ENCODE peak calls at places on chromosome 13, in ten cellular contexts. C is brain microvascular endothelial cell, D is ovary, M is bronchial epithelial cell, O is transverse colon, H is adrenal gland, P is A549, U is colonic mucosa, T is HFFc6, Q is HCT116. Z is an unnamed sample.

GRCh38 chr13:48615017-48615416 is 38.7 kb upstream of the CYSLTR2 start:
- DNase-seq in Q (no peak), U (no peak), H (no peak), C (no peak), T (no peak), M (no peak), P (no peak), O (no peak), D (no peak), Z (no peak)

GRCh38 chr13:34249546-34249945 is 431.6 kb downstream of the RFC3 start:
- DNase-seq in O (no peak), T (no peak), M (no peak), D (no peak), P (no peak), Q (no peak), C (no peak), U (no peak), H (no peak), Z (no peak)

GRCh38 chr13:112859817-112860190 is 109.2 kb upstream of the MCF2L start:
- DNase-seq in O (no peak), Q (no peak), T (no peak), P (no peak), C (peak), D (no peak), M (peak), U (no peak), H (peak), Z (peak)

GRCh38 chr13:93709511-93710244 is 483.1 kb downstream of the GPC6 start:
- DNase-seq in P (no peak), H (no peak), Q (no peak), D (no peak), C (no peak), T (no peak), M (no peak), U (no peak), O (no peak), Z (no peak)

GRCh38 chr13:27423333-27423732 is 1.1 kb upstream of the GTF3A start:
- DNase-seq in O (no peak), P (no peak), T (no peak), H (no peak), Q (no peak), U (no peak), D (no peak), C (no peak), M (no peak), Z (no peak)

GRCh38 chr13:19818223-19818842 is 35.6 kb upstream of the PSPC1 start:
- DNase-seq in U (peak), D (peak), H (peak), T (no peak), Q (peak), P (peak), M (peak), C (peak), O (peak), Z (no peak)

GRCh38 chr13:33480561-33480960 is 195.0 kb upstream of the STARD13 start:
- DNase-seq in Q (no peak), T (peak), D (no peak), H (no peak), M (no peak), C (no peak), O (no peak), P (no peak), U (no peak), Z (no peak)

GRCh38 chr13:25153736-25154135 is 18.4 kb downstream of the AMER2 start:
- DNase-seq in H (no peak), U (no peak), D (no peak), Q (no peak), O (no peak), C (no peak), M (no peak), P (no peak), T (no peak), Z (no peak)

GRCh38 chr13:59533561-59534337 is 630.0 kb downstream of the DIAPH3 start:
- DNase-seq in T (peak), C (peak), H (no peak), U (no peak), M (peak), P (peak), Q (no peak), D (no peak), O (no peak), Z (no peak)

GRCh38 chr13:39037880-39038568 is at the start of the genes NHLRC3 and PROSER1:
- DNase-seq in P (peak), U (peak), O (peak), C (peak), Q (peak), H (peak), T (peak), D (peak), M (peak), Z (peak)
- TF ChIP-seq CTCF in P (no peak), U (no peak), O (peak), C (no peak), Q (no peak), H (peak), T (peak), D (peak), M (no peak), Z (no peak)

DNA sequence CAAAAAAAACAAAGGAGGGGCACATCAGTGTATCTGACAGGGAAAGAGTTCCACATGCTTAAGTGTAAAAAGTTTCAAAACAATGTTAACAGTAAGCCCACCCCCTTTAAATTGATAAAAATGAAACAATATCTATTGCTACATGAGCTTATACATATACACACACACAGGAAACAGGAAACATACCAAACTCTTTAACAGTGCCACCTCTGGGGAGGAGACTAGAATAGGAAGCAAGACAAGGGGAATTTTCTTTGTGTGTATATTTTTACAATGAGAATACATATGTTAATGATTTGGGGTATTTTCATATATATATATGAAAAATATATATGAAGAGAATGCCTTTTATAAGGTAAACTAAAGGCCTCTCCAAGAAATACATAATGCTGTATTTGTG is 44.7 kb downstream of the TPT1 start:
- DNase-seq in P (no peak), D (no peak), U (no peak), O (no peak), H (no peak), T (no peak), M (no peak), Q (no peak), C (no peak), Z (no peak)
- TF ChIP-seq CTCF in P (no peak), D (no peak), U (no peak), O (no peak), H (no peak), T (no peak), M (no peak), Q (no peak), C (no peak), Z (no peak)

DNA sequence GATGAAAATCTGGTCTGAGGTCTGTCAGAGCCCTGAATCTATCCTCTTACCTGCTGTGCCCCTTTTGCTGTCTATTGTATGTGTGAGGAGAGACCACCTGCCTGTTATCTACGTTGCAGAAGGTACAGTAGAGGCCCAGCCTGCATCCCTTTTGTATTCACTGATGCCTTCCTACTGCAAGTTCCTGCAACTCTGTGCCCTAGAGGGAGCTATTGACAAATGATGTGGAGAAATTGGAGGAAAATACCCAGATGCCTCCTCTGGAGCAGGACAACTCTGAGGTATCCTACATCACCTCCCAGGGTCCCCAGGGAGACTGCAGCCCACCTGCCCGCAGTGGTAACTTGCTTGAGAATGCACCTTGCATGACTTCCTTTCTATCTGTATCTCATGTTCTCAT is 33.7 kb downstream of the SIAH3 start:
- DNase-seq in T (no peak), U (no peak), O (no peak), C (peak), M (peak), D (no peak), P (no peak), Q (no peak), H (no peak), Z (no peak)
- TF ChIP-seq CTCF in T (no peak), U (no peak), O (no peak), C (peak), M (peak), D (no peak), P (no peak), Q (peak), H (no peak), Z (peak)

GRCh38 chr13:37109080-37109678 is 3.7 kb upstream of the CSNK1A1L start:
- DNase-seq in O (no peak), M (peak), C (peak), Q (no peak), T (peak), P (peak), H (no peak), D (no peak), U (no peak), Z (peak)
- TF ChIP-seq CTCF in O (peak), M (peak), C (peak), Q (peak), T (peak), P (peak), H (no peak), D (peak), U (peak), Z (peak)

GRCh38 chr13:85812282-85812681 is 13.1 kb upstream of the SLITRK6 start:
- DNase-seq in O (no peak), Q (no peak), C (no peak), P (no peak), H (no peak), M (no peak), D (no peak), T (no peak), U (no peak), Z (no peak)

GRCh38 chr13:85806553-85807175 is 7.4 kb upstream of the SLITRK6 start:
- DNase-seq in D (no peak), O (no peak), P (peak), M (peak), H (no peak), C (no peak), T (peak), U (no peak), Q (peak), Z (peak)
- TF ChIP-seq CTCF in D (no peak), O (peak), P (peak), M (peak), H (peak), C (peak), T (peak), U (peak), Q (no peak), Z (peak)

DNA sequence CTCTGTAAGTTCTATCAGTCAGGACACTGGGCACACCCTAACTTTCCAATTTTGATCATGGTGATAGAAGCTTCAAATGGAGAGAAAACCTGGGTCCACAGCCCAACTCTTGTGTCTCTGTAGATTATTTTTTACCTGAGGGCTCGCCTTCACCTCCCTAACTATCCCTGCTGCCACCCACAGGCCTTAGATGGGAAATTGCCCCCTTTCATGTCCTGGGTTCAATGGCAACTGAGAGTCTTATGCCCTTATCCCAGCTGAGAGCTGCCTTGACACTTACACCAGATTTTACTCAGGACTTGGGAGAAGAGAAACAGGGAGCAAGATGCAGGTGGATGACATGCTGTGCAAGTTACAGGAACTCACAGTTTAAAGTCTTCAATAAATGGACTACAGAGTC is 81.7 kb downstream of the RAP2A start:
- DNase-seq in Q (no peak), H (no peak), O (no peak), D (no peak), P (no peak), C (no peak), M (no peak), U (no peak), T (no peak), Z (no peak)
- TF ChIP-seq CTCF in Q (no peak), H (no peak), O (no peak), D (no peak), P (no peak), C (no peak), M (no peak), U (no peak), T (no peak), Z (no peak)

GRCh38 chr13:77698211-77699058 is 948 bp downstream of the SLAIN1 start:
- DNase-seq in U (peak), O (peak), M (no peak), T (no peak), H (peak), Q (no peak), P (no peak), D (peak), C (no peak), Z (no peak)
- TF ChIP-seq CTCF in U (no peak), O (no peak), M (no peak), T (no peak), H (no peak), Q (no peak), P (no peak), D (no peak), C (no peak), Z (no peak)